ENCODE peak calls at places on chromosomes 16 and 17, in nine cellular contexts. I is posterior cingulate gyrus; E is activated T-cell treated with anti-CD3 and anti-CD28 coated beads, Interleukin-2, amount 50 U/mL, for 24 hours; Q is NCI-H1105; P is left colon; O is stimulated activated CD8-positive, alpha-beta memory T cell treated with anti-CD3 and anti-CD28 coated beads, Interleukin-15, amount 100 ng/mL, for 24 hours; B is iris pigment epithelial cell; H is stimulated activated CD4-positive, alpha-beta T cell treated with anti-CD3 and anti-CD28 coated beads, Interleukin-4, amount 100 ng/mL, for 48 hours; J is ELF-1. F is an unnamed sample.

GRCh38 chr16:55330726-55331647 is 7.0 kb downstream of the IRX6 start:
- DNase-seq in I (no peak), E (no peak), Q (no peak), P (no peak), O (no peak), B (no peak), H (no peak), J (no peak), F (no peak)

GRCh38 chr17:62722625-62723024 is 85.5 kb downstream of the MARCHF10 start:
- DNase-seq in I (no peak), E (no peak), Q (no peak), P (no peak), O (no peak), B (peak), H (no peak), J (no peak), F (peak)

GRCh38 chr16:89282523-89282922 is 65.0 kb downstream of the ZNF778 start:
- DNase-seq in I (no peak), E (no peak), Q (no peak), P (no peak), O (no peak), B (no peak), H (no peak), J (no peak), F (no peak)

GRCh38 chr17:74276051-74276476 is 2.0 kb downstream of the DNAI2 start:
- DNase-seq in I (no peak), E (no peak), Q (no peak), P (no peak), O (no peak), B (no peak), H (no peak), J (no peak), F (no peak)

GRCh38 chr17:72266099-72266852 is 145.5 kb downstream of the SOX9 start:
- DNase-seq in I (no peak), E (no peak), Q (peak), P (no peak), O (no peak), B (no peak), H (no peak), J (no peak), F (no peak)

GRCh38 chr17:78069695-78070094 is 58.9 kb downstream of the TMC6 start:
- DNase-seq in I (no peak), E (no peak), Q (no peak), P (no peak), O (no peak), B (no peak), H (no peak), J (no peak), F (no peak)

GRCh38 chr17:9850151-9850550 is 24.4 kb downstream of the GLP2R start:
- DNase-seq in I (no peak), E (no peak), Q (no peak), P (no peak), O (no peak), B (no peak), H (no peak), J (no peak), F (no peak)

GRCh38 chr16:3536271-3536671 is 35.5 kb downstream of the CLUAP1 start:
- DNase-seq in I (no peak), E (no peak), Q (no peak), P (no peak), O (no peak), B (peak), H (no peak), J (no peak), F (peak)

GRCh38 chr17:61644800-61645774 is 54.1 kb upstream of the NACA2 start:
- DNase-seq in I (no peak), E (no peak), Q (no peak), P (no peak), O (no peak), B (no peak), H (no peak), J (no peak), F (no peak)

F was measured in IMR-90.